ENCODE peak calls at places on chromosomes 6 and 20, in four cellular contexts. A is lower lobe of right lung, N is left ventricle myocardium inferior, B is coronary artery. M is an unnamed sample.

GRCh38 chr6:168909288-168909687 is 344.4 kb downstream of the THBS2 start:
- DNase-seq in N (no peak), B (peak), A (no peak), M (no peak)

GRCh38 chr6:128478230-128479047 is 42.0 kb downstream of the PTPRK start:
- DNase-seq in N (no peak), A (no peak), B (no peak), M (no peak)

GRCh38 chr20:17565164-17565845 is 4.6 kb upstream of the DSTN start:
- DNase-seq in N (no peak), B (no peak), A (no peak), M (no peak)

GRCh38 chr6:168619560-168620314 is 178.8 kb downstream of the SMOC2 start:
- DNase-seq in N (no peak), B (no peak), A (no peak), M (no peak)

GRCh38 chr20:2006452-2007381 is 12.9 kb upstream of the PDYN start:
- DNase-seq in B (peak), N (no peak), A (no peak), M (no peak)

GRCh38 chr6:95790787-95791186 is 213.5 kb downstream of the MANEA start:
- DNase-seq in A (no peak), B (no peak), N (no peak), M (no peak)

GRCh38 chr6:16238658-16239089 is 287 bp downstream of the GMPR start:
- DNase-seq in N (no peak), B (peak), A (no peak), M (no peak)

GRCh38 chr6:144879436-144879835 is 594.3 kb downstream of the UTRN start:
- DNase-seq in B (no peak), N (no peak), A (no peak), M (no peak)

GRCh38 chr6:139250296-139251274 is 41.2 kb downstream of the TXLNB start:
- DNase-seq in A (no peak), B (no peak), N (peak), M (no peak)

GRCh38 chr20:63114693-63115069 is 101.2 kb downstream of the YTHDF1 start:
- DNase-seq in N (no peak), A (no peak), B (no peak), M (no peak)

GRCh38 chr6:116073765-116074450 is 13.2 kb upstream of the FRK start:
- DNase-seq in N (no peak), A (no peak), B (no peak), M (peak)

GRCh38 chr20:8647868-8648495 is 420.9 kb upstream of the PLCB4 start:
- DNase-seq in N (peak), A (no peak), B (no peak), M (no peak)

GRCh38 chr6:156564807-156565149 is 212.4 kb upstream of the ARID1B start:
- DNase-seq in B (no peak), N (no peak), A (no peak), M (no peak)

GRCh38 chr20:56788671-56789610 is 159.8 kb downstream of the TFAP2C start:
- DNase-seq in B (no peak), A (no peak), N (no peak), M (no peak)

GRCh38 chr20:57166568-57167291 is 99.7 kb downstream of the BMP7 start:
- DNase-seq in B (no peak), A (no peak), N (no peak), M (no peak)

GRCh38 chr6:159053781-159054398 is 9.1 kb upstream of the TAGAP start:
- DNase-seq in N (no peak), B (no peak), A (no peak), M (no peak)

GRCh38 chr6:85136310-85136709 is 313.6 kb upstream of the NT5E start:
- DNase-seq in A (peak), N (no peak), B (no peak), M (no peak)

GRCh38 chr6:47729457-47729856 is 31.1 kb downstream of the ADGRF4 start:
- DNase-seq in N (no peak), A (no peak), B (no peak), M (no peak)

GRCh38 chr6:150282806-150283205 is 86.0 kb upstream of the IYD start:
- DNase-seq in B (no peak), N (no peak), A (no peak), M (no peak)

GRCh38 chr6:133355922-133356321 is 114.8 kb downstream of the EYA4 start:
- DNase-seq in B (no peak), N (no peak), A (no peak), M (no peak)

GRCh38 chr6:150667977-150668716 is 68.5 kb downstream of the PLEKHG1 start:
- DNase-seq in B (peak), A (peak), N (peak), M (peak)

GRCh38 chr6:11251553-11252358 is 19.3 kb upstream of the NEDD9 start:
- DNase-seq in A (no peak), N (peak), B (peak), M (no peak)

GRCh38 chr6:56079761-56080540 is 167.4 kb downstream of the COL21A1 start:
- DNase-seq in A (no peak), N (no peak), B (no peak), M (peak)

GRCh38 chr20:35663813-35664543 is 722 bp downstream of the CPNE1 start:
- DNase-seq in B (peak), A (peak), N (no peak), M (no peak)

GRCh38 chr6:145891126-145891525 is 73.0 kb downstream of the SHPRH start:
- DNase-seq in N (no peak), A (no peak), B (no peak), M (no peak)

GRCh38 chr20:63150391-63150898 is 65.5 kb downstream of the YTHDF1 start:
- DNase-seq in N (no peak), B (no peak), A (peak), M (no peak)

GRCh38 chr20:347640-348484 is 951 bp downstream of the NRSN2 start:
- DNase-seq in N (peak), B (peak), A (peak), M (peak)

GRCh38 chr6:33570806-33571636 is 9.1 kb downstream of the BAK1 start:
- DNase-seq in A (peak), B (peak), N (peak), M (no peak)

GRCh38 chr6:111521497-111522275 is 38.7 kb upstream of the REV3L start:
- DNase-seq in N (no peak), B (no peak), A (no peak), M (no peak)

GRCh38 chr6:108846628-108847027 is 1.6 kb upstream of the ARMC2 start:
- DNase-seq in B (no peak), N (no peak), A (no peak), M (no peak)

GRCh38 chr6:37485259-37485658 is 14.4 kb downstream of the CCDC167 start:
- DNase-seq in A (no peak), N (no peak), B (no peak), M (no peak)

GRCh38 chr6:119479860-119480655 is 130.5 kb upstream of the MAN1A1 start:
- DNase-seq in A (no peak), B (no peak), N (no peak), M (peak)

GRCh38 chr20:59776059-59776603 is 157.3 kb downstream of the SYCP2 start:
- DNase-seq in N (no peak), B (peak), A (no peak), M (no peak)

GRCh38 chr20:7704021-7704420 is 236.2 kb downstream of the HAO1 start:
- DNase-seq in N (no peak), B (no peak), A (no peak), M (no peak)

GRCh38 chr6:95545226-95545625 is 32.1 kb upstream of the MANEA start:
- DNase-seq in N (no peak), B (no peak), A (no peak), M (no peak)

GRCh38 chr20:17419459-17419858 is 111.7 kb downstream of the BFSP1 start:
- DNase-seq in N (no peak), A (no peak), B (no peak), M (no peak)

GRCh38 chr20:4781637-4782349 is 60.1 kb downstream of the PRND start:
- DNase-seq in A (no peak), N (no peak), B (no peak), M (no peak)

GRCh38 chr20:4776079-4776630 is 54.4 kb downstream of the PRND start:
- DNase-seq in N (no peak), B (no peak), A (no peak), M (no peak)

GRCh38 chr20:4781211-4781610 is 59.5 kb downstream of the PRND start:
- DNase-seq in B (no peak), A (no peak), N (no peak), M (no peak)

GRCh38 chr20:4782373-4782772 is 60.7 kb downstream of the PRND start:
- DNase-seq in A (no peak), B (no peak), N (no peak), M (no peak)

GRCh38 chr20:4780245-4780644 is 58.5 kb downstream of the PRND start:
- DNase-seq in N (no peak), A (no peak), B (no peak), M (no peak)
- TF ChIP-seq CTCF in N (no peak), A (no peak), B (no peak), M (no peak)

GRCh38 chr6:161544801-161545490 is 271.1 kb upstream of the AGPAT4 start:
- DNase-seq in B (no peak), N (no peak), A (no peak), M (peak)

GRCh38 chr6:161540532-161540931 is 266.7 kb upstream of the AGPAT4 start:
- DNase-seq in A (no peak), N (no peak), B (no peak), M (no peak)

GRCh38 chr6:161545741-161546140 is 271.9 kb upstream of the AGPAT4 start:
- DNase-seq in A (no peak), N (no peak), B (no peak), M (no peak)

GRCh38 chr6:161543910-161544309 is 270.0 kb upstream of the AGPAT4 start:
- DNase-seq in B (no peak), N (no peak), A (no peak), M (no peak)

GRCh38 chr6:161542581-161542980 is 268.7 kb upstream of the AGPAT4 start:
- DNase-seq in B (no peak), A (no peak), N (no peak), M (no peak)
- H3K4me3 ChIP-seq in B (no peak), A (no peak), N (no peak), M (no peak)

DNA sequence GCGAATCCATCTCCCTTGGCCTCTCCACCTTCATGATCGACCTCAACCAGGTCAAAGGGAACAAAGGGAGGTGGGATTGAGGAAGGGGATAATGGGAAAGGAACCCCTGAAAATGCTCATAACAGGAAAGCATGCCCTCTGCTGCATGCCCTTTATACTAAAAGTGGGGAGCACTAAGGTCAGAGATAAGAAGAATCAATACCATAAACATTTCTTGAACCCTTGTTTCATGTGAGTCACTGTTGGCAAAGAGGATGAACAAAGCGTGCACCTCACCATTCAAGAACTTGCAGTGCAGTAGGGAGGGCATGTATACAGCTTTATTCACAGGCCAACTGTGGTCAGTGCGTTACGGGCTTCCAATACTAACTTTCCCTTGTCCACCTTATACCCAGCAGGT is 1.7 kb upstream of the SAPCD1 start:
- DNase-seq in N (no peak), A (no peak), B (no peak), M (no peak)
- TF ChIP-seq CTCF in N (no peak), A (no peak), B (no peak), M (no peak)

GRCh38 chr6:131807321-131807643 is 538 bp upstream of the ENPP1 start:
- DNase-seq in B (no peak), A (no peak), N (no peak), M (no peak)
- H3K4me3 ChIP-seq in B (peak), A (peak), N (peak), M (peak)

DNA sequence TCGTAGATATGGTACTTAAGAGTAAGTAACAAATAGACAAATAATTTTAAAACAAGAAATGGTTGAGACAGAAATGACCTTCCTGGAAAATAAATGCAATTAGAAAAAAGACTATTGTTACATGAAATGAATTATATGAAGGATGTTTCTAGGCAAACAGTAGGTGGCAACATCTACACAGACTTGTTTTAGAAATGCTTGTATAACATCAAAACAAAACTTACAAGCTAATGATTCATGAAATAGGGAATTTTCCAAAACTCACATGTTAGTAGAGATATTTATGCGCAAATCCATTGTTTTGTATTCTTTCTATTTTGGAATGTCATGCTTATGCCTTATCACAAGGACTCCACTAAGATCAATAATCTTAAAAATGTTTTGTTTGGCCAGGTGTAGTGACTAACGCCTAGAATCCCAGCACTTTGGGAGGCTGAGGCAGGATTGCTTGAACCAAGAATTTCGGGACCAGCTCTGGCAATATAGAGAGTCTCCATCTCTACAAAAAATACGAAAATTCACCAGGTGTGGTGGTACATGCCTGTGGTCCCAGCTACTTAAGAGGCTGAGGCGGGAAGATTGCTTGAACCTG is 32.3 kb upstream of the LGSN start:
- DNase-seq in B (no peak), A (no peak), N (no peak), M (peak)
- TF ChIP-seq CTCF in B (no peak), A (peak), N (peak), M (no peak)

M was measured in astrocyte of the cerebellum.